ENCODE peak calls at places on chromosome 22, in four cellular contexts. H, C, Y and Z are unnamed samples.

GRCh38 chr22:42805998-42806481 is 51.0 kb downstream of the ARFGAP3 start:
- DNase-seq in Y (no peak), C (no peak), H (no peak), Z (no peak)

GRCh38 chr22:46758867-46759290 is 3.6 kb upstream of the TBC1D22A start:
- DNase-seq in H (no peak), C (no peak), Y (peak), Z (peak)

GRCh38 chr22:48279465-48279765 is 1517.0 kb downstream of the TBC1D22A start:
- DNase-seq in C (no peak), H (no peak), Y (no peak), Z (no peak)

GRCh38 chr22:23520875-23521441 is 59.1 kb downstream of the IGLL1 start:
- DNase-seq in C (no peak), Y (peak), H (peak), Z (no peak)

GRCh38 chr22:31969789-31970489 is 25.6 kb downstream of the YWHAH start:
- DNase-seq in Y (peak), C (peak), H (peak), Z (peak)

GRCh38 chr22:35995772-35996171 is 32.9 kb downstream of the RBFOX2 start:
- DNase-seq in C (no peak), Y (peak), H (peak), Z (no peak)

GRCh38 chr22:36770946-36771340 is 5.0 kb downstream of the IFT27 start:
- DNase-seq in Y (no peak), C (no peak), H (no peak), Z (no peak)

GRCh38 chr22:48299124-48299523 is 1528.5 kb downstream of the BRD1 start:
- DNase-seq in Y (no peak), H (no peak), C (no peak), Z (no peak)

GRCh38 chr22:22368516-22368915 is 123.9 kb downstream of the VPREB1 start:
- DNase-seq in C (no peak), Y (no peak), H (no peak), Z (no peak)

GRCh38 chr22:27804683-27805297 is 3.2 kb upstream of the MN1 start:
- DNase-seq in H (peak), C (no peak), Y (peak), Z (peak)

GRCh38 chr22:41504397-41504796 is 35.5 kb downstream of the ACO2 start:
- DNase-seq in C (no peak), H (peak), Y (no peak), Z (peak)